ENCODE peak calls at places on chromosomes 16 and 17, in four cellular contexts. G, K, T and I are unnamed samples.

GRCh38 chr16:58047557-58048348 is 22.2 kb downstream of the MMP15 start:
- DNase-seq in K (no peak), T (no peak), G (no peak), I (no peak)

GRCh38 chr17:17714261-17714866 is 33.1 kb downstream of the RAI1 start:
- DNase-seq in G (no peak), K (no peak), T (no peak), I (no peak)

GRCh38 chr16:11587643-11588247 is 1.0 kb upstream of the LITAF start:
- DNase-seq in G (no peak), K (no peak), T (no peak), I (no peak)

GRCh38 chr17:66114609-66115008 is 77.3 kb downstream of the CEP112 start:
- DNase-seq in G (no peak), T (no peak), K (no peak), I (no peak)

GRCh38 chr16:53071748-53072301 is 17.0 kb downstream of the CHD9 start:
- DNase-seq in K (no peak), T (no peak), G (no peak), I (no peak)

GRCh38 chr16:73020409-73020884 is 27.5 kb downstream of the ZFHX3 start:
- DNase-seq in T (no peak), K (no peak), G (no peak), I (peak; percentile 92)

GRCh38 chr16:84599528-84600202 is 18.2 kb downstream of the COTL1 start:
- DNase-seq in G (peak; percentile 64), T (peak; percentile 60), K (peak; percentile 27), I (peak; percentile 87)

GRCh38 chr17:77831497-77832179 is 126.9 kb upstream of the TNRC6C start:
- DNase-seq in T (no peak), G (no peak), K (no peak), I (peak; percentile 91)

GRCh38 chr16:50360033-50360778 is 8.6 kb downstream of the BRD7 start:
- DNase-seq in K (no peak), T (no peak), G (no peak), I (peak; percentile 63)

GRCh38 chr16:84782841-84783240 is 36.9 kb upstream of the CRISPLD2 start:
- DNase-seq in G (no peak), T (no peak), K (no peak), I (peak; percentile 58)

GRCh38 chr17:81183316-81183715 is 17.3 kb upstream of the AATK start:
- DNase-seq in K (no peak), G (no peak), T (no peak), I (no peak)

GRCh38 chr16:82301108-82301755 is 131.2 kb upstream of the MPHOSPH6 start:
- DNase-seq in T (no peak), K (no peak), G (no peak), I (no peak)

GRCh38 chr16:28105954-28106353 is 42.4 kb upstream of the GSG1L start:
- DNase-seq in K (no peak), G (no peak), T (no peak), I (no peak)

GRCh38 chr17:50621562-50621961 is 13.1 kb upstream of the ABCC3 start:
- DNase-seq in K (no peak), T (no peak), G (no peak), I (no peak)

GRCh38 chr16:65933703-65934102 is 432.8 kb upstream of the CDH5 start:
- DNase-seq in G (no peak), K (no peak), T (no peak), I (no peak)

GRCh38 chr16:88688013-88688778 is 1.9 kb upstream of the SNAI3 start:
- DNase-seq in G (no peak), T (no peak), K (no peak), I (no peak)

GRCh38 chr17:20996724-20997615 is 45.8 kb downstream of the USP22 start:
- DNase-seq in G (no peak), T (no peak), K (no peak), I (no peak)

GRCh38 chr17:4241535-4241934 is 22.2 kb downstream of the ANKFY1 start:
- DNase-seq in K (no peak), G (no peak), T (no peak), I (no peak)

GRCh38 chr17:18860161-18860972 is 2.4 kb downstream of the PRPSAP2 start:
- DNase-seq in T (no peak), K (no peak), G (no peak), I (peak; percentile 53)

GRCh38 chr17:34291721-34292348 is 6.3 kb downstream of the CCL11 start:
- DNase-seq in K (no peak), T (no peak), G (no peak), I (peak; percentile 29)

GRCh38 chr16:85853641-85854545 is 45.1 kb upstream of the IRF8 start:
- DNase-seq in G (no peak), K (no peak), T (no peak), I (no peak)

GRCh38 chr17:48470388-48471034 is 40.5 kb upstream of the SKAP1 start:
- DNase-seq in T (no peak), K (no peak), G (no peak), I (peak; percentile 55)

GRCh38 chr17:67456103-67456502 is 79.0 kb downstream of the PITPNC1 start:
- DNase-seq in K (no peak), G (no peak), T (no peak), I (no peak)

GRCh38 chr16:58462499-58462996 is 37.4 kb upstream of the NDRG4 start:
- DNase-seq in K (no peak), T (no peak), G (no peak), I (no peak)

GRCh38 chr17:68089881-68090280 is 54.3 kb downstream of the KPNA2 start:
- DNase-seq in T (no peak), K (no peak), G (no peak), I (peak; percentile 29)

GRCh38 chr16:5615868-5616642 is 518.5 kb upstream of the EEF2KMT start:
- DNase-seq in G (peak; percentile 80), T (peak; percentile 88), K (peak; percentile 2), I (peak; percentile 55)

GRCh38 chr17:2386400-2387085 is 14.3 kb downstream of the MNT start:
- DNase-seq in G (no peak), K (no peak), T (no peak), I (no peak)

GRCh38 chr17:56834380-56835258 is 668 bp downstream of the DGKE start:
- DNase-seq in G (peak; percentile 53), T (peak; percentile 60), K (peak; percentile 52), I (peak; percentile 45)